ENCODE peak calls at places on chromosomes 13 and 19, in nine cellular contexts. K, H, P, O, M, J, A, Q and S are unnamed samples.

GRCh38 chr13:102225892-102226291 is 176.0 kb downstream of the FGF14 start:
- DNase-seq in A (no peak), J (peak; percentile 47), K (no peak), H (no peak), M (no peak), Q (no peak), O (no peak), P (no peak), S (no peak)

GRCh38 chr13:23630349-23631093 is 60.3 kb downstream of the TNFRSF19 start:
- DNase-seq in P (no peak), K (no peak), J (no peak), H (no peak), M (no peak), Q (no peak), O (no peak), A (peak; percentile 64), S (no peak)

GRCh38 chr13:79003989-79004550 is 345.1 kb upstream of the OBI1 start:
- DNase-seq in H (no peak), J (no peak), M (no peak), O (no peak), A (no peak), P (no peak), Q (no peak), K (no peak), S (no peak)

GRCh38 chr13:44329909-44330545 is 43.6 kb upstream of the SERP2 start:
- DNase-seq in K (no peak), J (no peak), Q (no peak), A (no peak), P (no peak), M (no peak), H (no peak), O (no peak), S (no peak)

GRCh38 chr13:112905990-112906641 is 62.9 kb upstream of the MCF2L start:
- DNase-seq in A (no peak), O (peak; percentile 41), H (no peak), K (no peak), J (no peak), Q (no peak), P (no peak), M (no peak), S (no peak)

GRCh38 chr13:95392597-95392996 is 91.3 kb upstream of the ABCC4 start:
- DNase-seq in M (no peak), H (no peak), J (no peak), O (no peak), K (no peak), P (no peak), Q (no peak), A (no peak), S (no peak)

GRCh38 chr19:434152-434960 is 25.4 kb upstream of the C2CD4C start:
- DNase-seq in O (no peak), Q (no peak), K (no peak), A (no peak), H (no peak), M (no peak), J (no peak), P (no peak), S (no peak)

GRCh38 chr19:36604656-36605100 is 435 bp upstream of the ZNF382 start:
- DNase-seq in Q (peak; percentile 78), J (peak; percentile 84), M (peak; percentile 79), A (peak; percentile 79), P (peak; percentile 62), K (peak; percentile 91), O (peak; percentile 65), H (peak; percentile 91), S (peak; percentile 76)

GRCh38 chr13:112105884-112106283 is 38.9 kb downstream of the SOX1 start:
- DNase-seq in J (no peak), K (no peak), H (no peak), M (no peak), A (peak; percentile 32), P (no peak), O (no peak), Q (no peak), S (no peak)

GRCh38 chr13:23086951-23087350 is 93.8 kb upstream of the SGCG start:
- DNase-seq in P (no peak), A (no peak), M (no peak), Q (no peak), H (no peak), J (no peak), K (no peak), O (no peak), S (no peak)